ENCODE peak calls at places on chromosomes 1 and 21, in ten cellular contexts. W is cardiac fibroblast, Z is pancreas, A is WTC11, Q is MCF 10A, N is upper lobe of right lung, D is lower lobe of right lung, X is RWPE2, P is body of pancreas, M is epithelial cell of esophagus. C is an unnamed sample.

GRCh38 chr1:25947027-25947426 is 40.8 kb upstream of the STMN1 start:
- DNase-seq in Q (no peak), A (no peak), X (no peak), Z (no peak), M (no peak), W (no peak), P (no peak), D (no peak), N (no peak), C (no peak)

GRCh38 chr1:214569357-214570004 is 18.1 kb upstream of the PTPN14 start:
- DNase-seq in A (no peak), M (peak; percentile 79), Z (no peak), D (no peak), X (no peak), W (no peak), N (no peak), P (no peak), Q (peak; percentile 66), C (no peak)

GRCh38 chr21:31182231-31183129 is 144.2 kb upstream of the KRTAP19-8 start:
- DNase-seq in X (no peak), M (no peak), Z (no peak), W (no peak), A (no peak), N (no peak), D (no peak), P (no peak), Q (no peak), C (no peak)

GRCh38 chr21:29233611-29234540 is 64.8 kb upstream of the BACH1 start:
- DNase-seq in Q (peak; percentile 69), Z (no peak), P (no peak), X (no peak), A (no peak), M (peak; percentile 70), W (no peak), N (no peak), D (no peak), C (no peak)

GRCh38 chr1:41813755-41814694 is 104.7 kb downstream of the HIVEP3 start:
- DNase-seq in P (no peak), A (no peak), Q (no peak), W (no peak), X (no peak), N (no peak), M (no peak), D (no peak), Z (no peak), C (no peak)

GRCh38 chr1:29521438-29521715 is 285.1 kb downstream of the PTPRU start:
- DNase-seq in A (peak; percentile 3), W (no peak), M (no peak), D (no peak), Q (no peak), P (no peak), Z (no peak), X (no peak), N (no peak), C (no peak)

GRCh38 chr1:53949023-53949611 is 3.0 kb downstream of the LRRC42 start:
- DNase-seq in A (peak; percentile 44), D (no peak), Q (peak; percentile 58), X (no peak), M (peak; percentile 50), Z (peak; percentile 16), W (peak; percentile 69), P (peak; percentile 26), N (no peak), C (no peak)

GRCh38 chr1:10900691-10901090 is 104.2 kb upstream of the CASZ1 start:
- DNase-seq in P (no peak), Q (peak; percentile 94), X (peak; percentile 92), A (no peak), D (no peak), Z (no peak), W (no peak), N (no peak), M (peak; percentile 90), C (no peak)

GRCh38 chr1:14128096-14128495 is 428.1 kb downstream of the PRDM2 start:
- DNase-seq in X (no peak), P (no peak), Z (no peak), W (no peak), N (no peak), M (peak; percentile 51), A (no peak), Q (peak; percentile 27), D (no peak), C (no peak)

GRCh38 chr1:111030590-111030989 is 66.9 kb upstream of the LRIF1 start:
- DNase-seq in X (no peak), M (peak; percentile 76), Q (peak; percentile 78), Z (peak; percentile 33), P (peak; percentile 28), N (no peak), D (no peak), W (peak; percentile 71), A (peak; percentile 54), C (no peak)

GRCh38 chr1:35454616-35455015 is 102.6 kb downstream of the KIAA0319L start:
- DNase-seq in N (no peak), P (no peak), Q (peak; percentile 42), D (no peak), Z (no peak), W (peak; percentile 75), X (no peak), M (peak; percentile 79), A (no peak), C (no peak)

GRCh38 chr1:35449334-35450008 is 107.7 kb downstream of the KIAA0319L start:
- DNase-seq in W (peak; percentile 91), M (peak; percentile 97), Q (peak; percentile 88), X (no peak), N (no peak), Z (no peak), D (no peak), P (no peak), A (no peak), C (no peak)

GRCh38 chr1:35451125-35451528 is 106.1 kb downstream of the KIAA0319L start:
- DNase-seq in D (peak; percentile 86), Q (peak; percentile 82), Z (peak; percentile 87), P (peak; percentile 88), M (peak; percentile 78), W (peak; percentile 88), X (no peak), A (peak; percentile 86), N (peak; percentile 87), C (peak; percentile 48)

GRCh38 chr1:35452086-35452485 is 105.1 kb downstream of the KIAA0319L start:
- DNase-seq in D (peak; percentile 75), P (peak; percentile 49), Z (no peak), Q (peak; percentile 81), A (no peak), X (no peak), N (no peak), W (peak; percentile 94), M (peak; percentile 60), C (no peak)

GRCh38 chr1:35454175-35454574 is 103.0 kb downstream of the KIAA0319L start:
- DNase-seq in X (no peak), A (no peak), D (no peak), Q (no peak), M (no peak), N (no peak), Z (no peak), W (no peak), P (no peak), C (no peak)
- TF ChIP-seq CTCF in X (no peak), A (no peak), D (no peak), Q (no peak), M (no peak), N (no peak), Z (no peak), W (no peak), P (no peak), C (no peak)

DNA sequence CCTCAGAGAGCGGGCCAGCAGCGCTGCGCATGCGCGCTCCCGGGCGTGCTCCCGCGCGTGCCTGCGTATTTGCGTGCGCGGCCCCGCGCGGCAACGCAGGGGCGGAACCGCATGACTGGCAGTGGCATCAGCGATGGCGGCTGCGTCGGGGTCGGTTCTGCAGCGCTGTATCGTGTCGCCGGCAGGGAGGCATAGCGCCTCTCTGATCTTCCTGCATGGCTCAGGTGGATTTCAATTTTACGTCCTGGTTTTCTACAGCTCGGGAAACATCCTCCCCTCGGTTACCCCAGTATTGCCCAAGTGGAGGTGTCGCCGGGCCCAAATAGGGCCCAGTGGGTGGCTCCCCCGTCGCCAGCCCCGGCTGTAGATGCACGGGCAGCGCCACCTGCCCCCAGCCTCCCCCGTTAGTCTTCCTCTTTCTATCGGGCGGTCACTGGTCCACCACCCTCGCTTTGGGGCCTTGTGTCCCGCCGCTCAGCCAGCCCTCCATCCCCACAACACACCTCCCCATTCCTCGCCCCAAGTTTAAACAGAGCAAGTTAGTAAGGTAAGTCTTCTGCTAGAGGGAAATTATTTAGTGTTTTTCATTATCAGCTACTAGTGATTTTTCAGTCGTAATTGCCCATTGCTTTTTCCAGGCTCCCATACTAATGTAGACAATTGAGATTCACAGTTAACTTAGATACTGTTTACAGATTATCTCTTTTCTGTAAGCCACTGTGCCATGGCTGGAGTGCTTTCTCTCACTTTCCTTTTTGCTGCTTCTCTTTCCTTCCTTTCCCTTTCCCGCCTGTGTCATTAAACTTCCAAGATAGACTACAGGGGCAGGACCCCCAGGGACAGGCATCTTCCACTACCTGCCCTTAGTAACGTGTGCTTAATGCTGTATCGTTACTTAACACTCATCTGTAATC is at the start of gene LYPLAL1:
- DNase-seq in Z (peak; percentile 89), A (peak; percentile 83), D (peak; percentile 93), M (peak; percentile 86), X (peak; percentile 66), W (peak; percentile 94), N (peak; percentile 95), P (peak; percentile 91), Q (peak; percentile 93), C (peak; percentile 91)
- TF ChIP-seq CTCF in Z (no peak), A (no peak), D (no peak), M (no peak), X (no peak), W (no peak), N (peak; percentile 12), P (no peak), Q (no peak), C (no peak)

DNA sequence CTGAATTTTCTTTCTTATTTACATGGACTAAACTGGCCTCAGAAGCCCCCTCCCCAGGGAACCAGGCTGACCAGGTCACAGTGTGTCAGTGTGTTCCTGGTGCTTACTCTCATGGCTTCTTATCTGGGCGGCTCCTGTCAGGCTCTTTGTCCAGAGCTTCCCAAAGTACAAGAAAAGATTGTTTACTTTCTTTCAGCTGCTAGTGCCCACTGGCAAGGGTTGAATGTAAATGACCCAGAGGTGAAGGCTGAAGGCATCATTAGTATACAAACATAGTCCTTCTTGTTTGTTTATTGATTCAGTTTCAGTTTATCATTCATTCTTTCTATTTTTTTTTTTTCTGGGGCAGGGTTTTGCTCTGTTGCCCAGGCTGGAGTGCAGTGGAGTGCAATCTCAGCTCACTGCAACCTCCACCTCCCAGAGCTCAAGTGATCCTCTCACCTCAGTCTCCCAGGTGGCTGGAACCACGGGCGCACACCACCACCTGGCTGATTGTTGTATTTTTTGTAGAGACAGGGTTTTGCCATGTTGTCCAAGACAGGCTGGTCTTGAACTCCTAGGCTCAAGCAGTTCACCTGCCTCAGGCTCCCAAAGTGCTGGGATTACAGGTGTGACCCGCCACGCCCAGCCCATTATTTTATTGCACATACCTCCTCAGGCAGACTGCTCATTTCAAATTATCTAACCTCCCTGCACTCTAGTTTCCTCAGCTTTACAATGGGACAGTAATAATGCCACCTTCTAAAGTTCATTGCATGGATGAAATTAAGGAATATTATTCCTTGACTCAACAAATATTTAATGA is 9.8 kb upstream of the KDM4A start:
- DNase-seq in P (no peak), W (no peak), N (no peak), Q (peak; percentile 27), D (no peak), M (peak; percentile 53), Z (no peak), X (no peak), A (no peak), C (no peak)
- TF ChIP-seq CTCF in P (peak; percentile 9), W (no peak), N (no peak), Q (no peak), D (no peak), M (peak; percentile 12), Z (no peak), X (peak; percentile 4), A (no peak), C (no peak)

GRCh38 chr1:165290143-165290542 is 66.4 kb downstream of the LMX1A start:
- DNase-seq in A (no peak), D (no peak), Z (no peak), X (no peak), P (no peak), Q (peak; percentile 62), M (no peak), W (peak; percentile 31), N (no peak), C (no peak)
- TF ChIP-seq CTCF in A (no peak), D (no peak), Z (no peak), X (no peak), P (no peak), Q (no peak), M (no peak), W (no peak), N (no peak), C (no peak)